ENCODE peak calls at places on chromosomes 13 and 19, in six cellular contexts. One of them, this sample, is unnamed.

GRCh38 chr13:114268344-114269280 is 12.8 kb upstream of the UPF3A start:
- DNase-seq in stimulated activated CD4-positive, alpha-beta T cell treated with anti-CD3 and anti-CD28 coated beads, Interleukin-4, amount 100 ng/mL, for 48 hours: no peak
- DNase-seq in mucosa of descending colon: no peak
- DNase-seq in fibroblast of mammary gland: no peak
- DNase-seq in SJSA1: no peak
- DNase-seq in naive B cell: no peak
- DNase-seq in this sample: no peak

GRCh38 chr13:113046883-113047244 is 58.7 kb upstream of the F7 start:
- DNase-seq in stimulated activated CD4-positive, alpha-beta T cell treated with anti-CD3 and anti-CD28 coated beads, Interleukin-4, amount 100 ng/mL, for 48 hours: no peak
- DNase-seq in mucosa of descending colon: peak
- DNase-seq in fibroblast of mammary gland: no peak
- DNase-seq in SJSA1: no peak
- DNase-seq in naive B cell: no peak
- DNase-seq in this sample: no peak

GRCh38 chr13:29511439-29511814 is 84.1 kb downstream of the SLC7A1 start:
- DNase-seq in stimulated activated CD4-positive, alpha-beta T cell treated with anti-CD3 and anti-CD28 coated beads, Interleukin-4, amount 100 ng/mL, for 48 hours: no peak
- DNase-seq in mucosa of descending colon: no peak
- DNase-seq in fibroblast of mammary gland: no peak
- DNase-seq in SJSA1: no peak
- DNase-seq in naive B cell: no peak
- DNase-seq in this sample: no peak

GRCh38 chr19:3370214-3370720 is 3.9 kb downstream of the NFIC start:
- DNase-seq in stimulated activated CD4-positive, alpha-beta T cell treated with anti-CD3 and anti-CD28 coated beads, Interleukin-4, amount 100 ng/mL, for 48 hours: no peak
- DNase-seq in mucosa of descending colon: no peak
- DNase-seq in fibroblast of mammary gland: no peak
- DNase-seq in SJSA1: no peak
- DNase-seq in naive B cell: no peak
- DNase-seq in this sample: no peak

GRCh38 chr13:95745752-95746151 is 68.8 kb downstream of the DNAJC3 start:
- DNase-seq in stimulated activated CD4-positive, alpha-beta T cell treated with anti-CD3 and anti-CD28 coated beads, Interleukin-4, amount 100 ng/mL, for 48 hours: no peak
- DNase-seq in mucosa of descending colon: no peak
- DNase-seq in fibroblast of mammary gland: peak
- DNase-seq in SJSA1: no peak
- DNase-seq in naive B cell: no peak
- DNase-seq in this sample: no peak

GRCh38 chr13:95834134-95834765 is 157.3 kb downstream of the DNAJC3 start:
- DNase-seq in stimulated activated CD4-positive, alpha-beta T cell treated with anti-CD3 and anti-CD28 coated beads, Interleukin-4, amount 100 ng/mL, for 48 hours: peak
- DNase-seq in mucosa of descending colon: no peak
- DNase-seq in fibroblast of mammary gland: peak
- DNase-seq in SJSA1: peak
- DNase-seq in naive B cell: peak
- DNase-seq in this sample: peak

GRCh38 chr13:100434010-100434763 is 154.4 kb downstream of the GGACT start:
- DNase-seq in stimulated activated CD4-positive, alpha-beta T cell treated with anti-CD3 and anti-CD28 coated beads, Interleukin-4, amount 100 ng/mL, for 48 hours: no peak
- DNase-seq in mucosa of descending colon: no peak
- DNase-seq in fibroblast of mammary gland: peak
- DNase-seq in SJSA1: no peak
- DNase-seq in naive B cell: no peak
- DNase-seq in this sample: peak

GRCh38 chr19:37905936-37906867 is at the start of gene WDR87:
- DNase-seq in stimulated activated CD4-positive, alpha-beta T cell treated with anti-CD3 and anti-CD28 coated beads, Interleukin-4, amount 100 ng/mL, for 48 hours: peak
- DNase-seq in mucosa of descending colon: peak
- DNase-seq in fibroblast of mammary gland: no peak
- DNase-seq in SJSA1: no peak
- DNase-seq in naive B cell: peak
- DNase-seq in this sample: peak

GRCh38 chr19:14197882-14198281 is 8.1 kb downstream of the ADGRL1 start:
- DNase-seq in stimulated activated CD4-positive, alpha-beta T cell treated with anti-CD3 and anti-CD28 coated beads, Interleukin-4, amount 100 ng/mL, for 48 hours: no peak
- DNase-seq in mucosa of descending colon: no peak
- DNase-seq in fibroblast of mammary gland: no peak
- DNase-seq in SJSA1: no peak
- DNase-seq in naive B cell: no peak
- DNase-seq in this sample: no peak

GRCh38 chr13:99313473-99313872 is 6.3 kb upstream of the GPR183 start:
- DNase-seq in stimulated activated CD4-positive, alpha-beta T cell treated with anti-CD3 and anti-CD28 coated beads, Interleukin-4, amount 100 ng/mL, for 48 hours: no peak
- DNase-seq in mucosa of descending colon: no peak
- DNase-seq in fibroblast of mammary gland: no peak
- DNase-seq in SJSA1: no peak
- DNase-seq in naive B cell: no peak
- DNase-seq in this sample: no peak

GRCh38 chr13:59519776-59520175 is 644.0 kb downstream of the DIAPH3 start:
- DNase-seq in stimulated activated CD4-positive, alpha-beta T cell treated with anti-CD3 and anti-CD28 coated beads, Interleukin-4, amount 100 ng/mL, for 48 hours: no peak
- DNase-seq in mucosa of descending colon: no peak
- DNase-seq in fibroblast of mammary gland: peak
- DNase-seq in SJSA1: no peak
- DNase-seq in naive B cell: no peak
- DNase-seq in this sample: no peak

GRCh38 chr19:28980236-28980868 is 232.6 kb downstream of the UQCRFS1 start:
- DNase-seq in stimulated activated CD4-positive, alpha-beta T cell treated with anti-CD3 and anti-CD28 coated beads, Interleukin-4, amount 100 ng/mL, for 48 hours: no peak
- DNase-seq in mucosa of descending colon: no peak
- DNase-seq in fibroblast of mammary gland: peak
- DNase-seq in SJSA1: no peak
- DNase-seq in naive B cell: no peak
- DNase-seq in this sample: peak

GRCh38 chr19:39430675-39431593 is 4.8 kb downstream of the RPS16 start:
- DNase-seq in stimulated activated CD4-positive, alpha-beta T cell treated with anti-CD3 and anti-CD28 coated beads, Interleukin-4, amount 100 ng/mL, for 48 hours: peak
- DNase-seq in mucosa of descending colon: peak
- DNase-seq in fibroblast of mammary gland: peak
- DNase-seq in SJSA1: peak
- DNase-seq in naive B cell: no peak
- DNase-seq in this sample: peak

GRCh38 chr19:48807590-48808308 is 3.1 kb downstream of the BCAT2 start:
- DNase-seq in stimulated activated CD4-positive, alpha-beta T cell treated with anti-CD3 and anti-CD28 coated beads, Interleukin-4, amount 100 ng/mL, for 48 hours: no peak
- DNase-seq in mucosa of descending colon: peak
- DNase-seq in fibroblast of mammary gland: no peak
- DNase-seq in SJSA1: no peak
- DNase-seq in naive B cell: no peak
- DNase-seq in this sample: no peak

GRCh38 chr13:66574606-66575005 is 655.5 kb downstream of the PCDH9 start:
- DNase-seq in stimulated activated CD4-positive, alpha-beta T cell treated with anti-CD3 and anti-CD28 coated beads, Interleukin-4, amount 100 ng/mL, for 48 hours: no peak
- DNase-seq in mucosa of descending colon: no peak
- DNase-seq in fibroblast of mammary gland: no peak
- DNase-seq in SJSA1: no peak
- DNase-seq in naive B cell: no peak
- DNase-seq in this sample: peak

GRCh38 chr19:1935484-1936208 is 5.3 kb upstream of the CSNK1G2 start:
- DNase-seq in stimulated activated CD4-positive, alpha-beta T cell treated with anti-CD3 and anti-CD28 coated beads, Interleukin-4, amount 100 ng/mL, for 48 hours: no peak
- DNase-seq in mucosa of descending colon: no peak
- DNase-seq in fibroblast of mammary gland: peak
- DNase-seq in SJSA1: no peak
- DNase-seq in naive B cell: no peak
- DNase-seq in this sample: peak

This sample was measured in HFFc6.